ENCODE peak calls at places on chromosome 7, in six cellular contexts. One of them, this sample, is unnamed.

GRCh38 chr7:149831730-149832219 is 6.4 kb upstream of the ZNF862 start:
- DNase-seq in IMR-90: no peak
- DNase-seq in pancreas: no peak
- DNase-seq in BJ: no peak
- DNase-seq in glutamatergic neuron: no peak
- DNase-seq in HFFc6: no peak
- DNase-seq in this sample: no peak

GRCh38 chr7:79182283-79182682 is 271.2 kb downstream of the MAGI2 start:
- DNase-seq in glutamatergic neuron: no peak
- DNase-seq in pancreas: no peak
- DNase-seq in HFFc6: peak; percentile 19
- DNase-seq in BJ: peak; percentile 17
- DNase-seq in IMR-90: peak; percentile 90
- DNase-seq in this sample: no peak

GRCh38 chr7:117774943-117775342 is 98.3 kb downstream of the CTTNBP2 start:
- DNase-seq in IMR-90: no peak
- DNase-seq in HFFc6: no peak
- DNase-seq in glutamatergic neuron: no peak
- DNase-seq in BJ: no peak
- DNase-seq in pancreas: no peak
- DNase-seq in this sample: no peak

GRCh38 chr7:116674508-116675173 is 2.6 kb downstream of the MET start:
- DNase-seq in BJ: no peak
- DNase-seq in HFFc6: peak; percentile 56
- DNase-seq in pancreas: no peak
- DNase-seq in IMR-90: peak; percentile 40
- DNase-seq in glutamatergic neuron: no peak
- DNase-seq in this sample: no peak

GRCh38 chr7:41425926-41426325 is 277.0 kb downstream of the INHBA start:
- DNase-seq in pancreas: no peak
- DNase-seq in IMR-90: peak; percentile 92
- DNase-seq in BJ: no peak
- DNase-seq in glutamatergic neuron: no peak
- DNase-seq in HFFc6: peak; percentile 75
- DNase-seq in this sample: no peak

GRCh38 chr7:3559178-3559765 is 258.2 kb downstream of the SDK1 start:
- DNase-seq in glutamatergic neuron: no peak
- DNase-seq in HFFc6: no peak
- DNase-seq in IMR-90: peak; percentile 97
- DNase-seq in BJ: no peak
- DNase-seq in pancreas: peak; percentile 20
- DNase-seq in this sample: no peak

GRCh38 chr7:2726316-2727018 is 38.5 kb downstream of the AMZ1 start:
- DNase-seq in glutamatergic neuron: no peak
- DNase-seq in BJ: no peak
- DNase-seq in IMR-90: no peak
- DNase-seq in HFFc6: no peak
- DNase-seq in pancreas: no peak
- DNase-seq in this sample: no peak

GRCh38 chr7:130371059-130371458 is 9.2 kb upstream of the CPA1 start:
- DNase-seq in pancreas: no peak
- DNase-seq in HFFc6: no peak
- DNase-seq in glutamatergic neuron: no peak
- DNase-seq in IMR-90: peak; percentile 52
- DNase-seq in BJ: no peak
- DNase-seq in this sample: peak; percentile 56

GRCh38 chr7:66315192-66315591 is 110.1 kb downstream of the TPST1 start:
- DNase-seq in HFFc6: no peak
- DNase-seq in pancreas: no peak
- DNase-seq in IMR-90: no peak
- DNase-seq in glutamatergic neuron: no peak
- DNase-seq in BJ: no peak
- DNase-seq in this sample: no peak

GRCh38 chr7:91164948-91165845 is 99.0 kb upstream of the FZD1 start:
- DNase-seq in pancreas: no peak
- DNase-seq in HFFc6: peak; percentile 89
- DNase-seq in glutamatergic neuron: no peak
- DNase-seq in BJ: peak; percentile 51
- DNase-seq in IMR-90: peak; percentile 88
- DNase-seq in this sample: no peak

GRCh38 chr7:128121731-128122576 is 90.7 kb upstream of the LRRC4 start:
- DNase-seq in pancreas: no peak
- DNase-seq in IMR-90: no peak
- DNase-seq in BJ: no peak
- DNase-seq in glutamatergic neuron: no peak
- DNase-seq in HFFc6: no peak
- DNase-seq in this sample: peak; percentile 33

GRCh38 chr7:19944363-19945120 is 171.1 kb upstream of the TMEM196 start:
- DNase-seq in BJ: no peak
- DNase-seq in pancreas: no peak
- DNase-seq in glutamatergic neuron: no peak
- DNase-seq in HFFc6: no peak
- DNase-seq in IMR-90: no peak
- DNase-seq in this sample: no peak

GRCh38 chr7:64951250-64951848 is 39.5 kb downstream of the ZNF117 start:
- DNase-seq in HFFc6: peak; percentile 54
- DNase-seq in pancreas: no peak
- DNase-seq in glutamatergic neuron: no peak
- DNase-seq in BJ: no peak
- DNase-seq in IMR-90: peak; percentile 54
- DNase-seq in this sample: no peak

GRCh38 chr7:102291056-102291915 is 4.6 kb downstream of the SH2B2 start:
- DNase-seq in glutamatergic neuron: no peak
- DNase-seq in HFFc6: no peak
- DNase-seq in pancreas: no peak
- DNase-seq in IMR-90: no peak
- DNase-seq in BJ: no peak
- DNase-seq in this sample: no peak

GRCh38 chr7:29039747-29040569 is 81.8 kb upstream of the TRIL start:
- DNase-seq in glutamatergic neuron: no peak
- DNase-seq in pancreas: no peak
- DNase-seq in IMR-90: no peak
- DNase-seq in HFFc6: no peak
- DNase-seq in BJ: no peak
- DNase-seq in this sample: no peak

GRCh38 chr7:132730126-132730525 is 153.9 kb upstream of the PLXNA4 start:
- DNase-seq in IMR-90: no peak
- DNase-seq in HFFc6: no peak
- DNase-seq in BJ: no peak
- DNase-seq in pancreas: no peak
- DNase-seq in glutamatergic neuron: no peak
- DNase-seq in this sample: no peak

GRCh38 chr7:153934048-153934447 is 118.2 kb upstream of the DPP6 start:
- DNase-seq in glutamatergic neuron: no peak
- DNase-seq in HFFc6: no peak
- DNase-seq in BJ: no peak
- DNase-seq in IMR-90: no peak
- DNase-seq in pancreas: no peak
- DNase-seq in this sample: no peak

GRCh38 chr7:35545831-35546230 is 149.1 kb downstream of the HERPUD2 start:
- DNase-seq in BJ: no peak
- DNase-seq in pancreas: no peak
- DNase-seq in glutamatergic neuron: no peak
- DNase-seq in IMR-90: no peak
- DNase-seq in HFFc6: no peak
- DNase-seq in this sample: no peak

DNA sequence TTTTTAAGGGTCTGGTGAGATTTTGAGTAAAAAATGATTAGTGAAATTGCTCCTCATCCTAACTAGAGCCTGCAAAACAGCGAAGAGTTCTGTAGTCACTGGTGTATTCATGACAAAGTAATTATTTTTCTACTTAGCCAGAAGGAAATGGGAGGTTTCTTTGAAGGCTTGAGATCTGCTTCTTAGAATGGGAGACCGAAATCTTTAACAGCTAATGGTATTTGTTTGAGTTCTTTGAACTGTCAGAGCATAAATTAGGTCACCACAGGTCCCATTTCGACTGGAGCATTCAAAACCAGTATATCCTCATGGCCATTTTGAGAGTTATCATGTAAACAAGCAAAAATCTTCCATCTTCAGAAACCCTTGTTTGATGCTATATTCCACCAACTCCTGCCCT is 77.1 kb upstream of the NME8 start:
- DNase-seq in BJ: no peak
- DNase-seq in HFFc6: no peak
- DNase-seq in pancreas: no peak
- DNase-seq in IMR-90: no peak
- DNase-seq in glutamatergic neuron: no peak
- DNase-seq in this sample: no peak
- TF ChIP-seq CTCF in BJ: no peak
- TF ChIP-seq CTCF in HFFc6: no peak
- TF ChIP-seq CTCF in pancreas: no peak
- TF ChIP-seq CTCF in IMR-90: no peak
- TF ChIP-seq CTCF in glutamatergic neuron: no peak
- TF ChIP-seq CTCF in this sample: no peak

GRCh38 chr7:156578578-156578940 is 62.0 kb upstream of the RNF32 start:
- DNase-seq in IMR-90: no peak
- DNase-seq in BJ: no peak
- DNase-seq in pancreas: no peak
- DNase-seq in glutamatergic neuron: no peak
- DNase-seq in HFFc6: no peak
- DNase-seq in this sample: no peak
- TF ChIP-seq CTCF in IMR-90: no peak
- TF ChIP-seq CTCF in BJ: no peak
- TF ChIP-seq CTCF in pancreas: no peak
- TF ChIP-seq CTCF in glutamatergic neuron: no peak
- TF ChIP-seq CTCF in HFFc6: no peak
- TF ChIP-seq CTCF in this sample: no peak

DNA sequence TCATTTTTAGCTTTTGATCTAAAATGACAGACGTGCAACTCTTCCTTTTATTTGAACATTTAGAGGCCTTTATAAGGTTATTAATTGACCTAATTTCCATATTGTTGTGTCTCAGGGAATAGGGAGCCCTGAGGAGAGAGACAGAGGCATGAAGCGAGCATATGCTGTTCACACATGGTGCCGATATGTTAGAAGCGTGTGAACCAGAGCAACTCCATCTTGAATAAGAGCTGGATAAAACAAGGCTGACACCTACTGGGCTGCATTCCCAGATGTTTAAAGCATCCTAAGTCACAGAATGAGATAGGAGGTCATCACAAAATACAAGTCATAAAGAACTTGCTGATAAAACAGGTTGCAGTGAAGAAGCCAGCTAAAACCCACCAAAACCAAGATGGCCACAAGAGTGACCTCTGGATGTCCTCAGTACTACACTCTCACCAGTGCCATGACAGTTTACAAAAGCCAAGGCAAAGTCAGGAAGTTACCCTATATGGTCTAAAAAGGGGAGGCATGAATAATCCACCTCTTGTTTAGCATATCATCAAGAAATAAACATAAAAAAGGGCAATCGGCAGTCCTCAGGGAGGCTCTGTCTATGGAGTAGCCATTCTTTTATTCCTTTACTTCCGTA is 80.1 kb downstream of the SEC61G start:
- DNase-seq in BJ: no peak
- DNase-seq in IMR-90: no peak
- DNase-seq in glutamatergic neuron: no peak
- DNase-seq in HFFc6: no peak
- DNase-seq in pancreas: no peak
- DNase-seq in this sample: no peak
- TF ChIP-seq CTCF in BJ: no peak
- TF ChIP-seq CTCF in IMR-90: no peak
- TF ChIP-seq CTCF in glutamatergic neuron: no peak
- TF ChIP-seq CTCF in HFFc6: no peak
- TF ChIP-seq CTCF in pancreas: no peak
- TF ChIP-seq CTCF in this sample: no peak

GRCh38 chr7:139133335-139134139 is 24.0 kb upstream of the ZC3HAV1 start:
- DNase-seq in HFFc6: peak; percentile 84
- DNase-seq in IMR-90: peak; percentile 86
- DNase-seq in glutamatergic neuron: peak; percentile 90
- DNase-seq in BJ: peak; percentile 48
- DNase-seq in pancreas: peak; percentile 74
- DNase-seq in this sample: peak; percentile 88
- TF ChIP-seq CTCF in HFFc6: no peak
- TF ChIP-seq CTCF in IMR-90: no peak
- TF ChIP-seq CTCF in glutamatergic neuron: no peak
- TF ChIP-seq CTCF in BJ: no peak
- TF ChIP-seq CTCF in pancreas: no peak
- TF ChIP-seq CTCF in this sample: no peak

GRCh38 chr7:50696810-50697582 is 85.7 kb downstream of the GRB10 start:
- DNase-seq in pancreas: no peak
- DNase-seq in BJ: no peak
- DNase-seq in HFFc6: no peak
- DNase-seq in glutamatergic neuron: no peak
- DNase-seq in IMR-90: no peak
- DNase-seq in this sample: no peak
- TF ChIP-seq CTCF in pancreas: no peak
- TF ChIP-seq CTCF in BJ: peak; percentile 43
- TF ChIP-seq CTCF in HFFc6: peak; percentile 80
- TF ChIP-seq CTCF in glutamatergic neuron: peak; percentile 64
- TF ChIP-seq CTCF in IMR-90: peak; percentile 39
- TF ChIP-seq CTCF in this sample: no peak

GRCh38 chr7:47327698-47328391 is 254.1 kb downstream of the TNS3 start:
- DNase-seq in HFFc6: peak; percentile 78
- DNase-seq in pancreas: peak; percentile 63
- DNase-seq in glutamatergic neuron: peak; percentile 65
- DNase-seq in BJ: peak; percentile 42
- DNase-seq in IMR-90: peak; percentile 81
- DNase-seq in this sample: peak; percentile 76

GRCh38 chr7:47326808-47327207 is 255.1 kb downstream of the TNS3 start:
- DNase-seq in IMR-90: peak; percentile 85
- DNase-seq in pancreas: no peak
- DNase-seq in BJ: no peak
- DNase-seq in HFFc6: no peak
- DNase-seq in glutamatergic neuron: no peak
- DNase-seq in this sample: no peak

GRCh38 chr7:47325337-47325736 is 256.6 kb downstream of the TNS3 start:
- DNase-seq in pancreas: no peak
- DNase-seq in BJ: no peak
- DNase-seq in HFFc6: no peak
- DNase-seq in IMR-90: no peak
- DNase-seq in glutamatergic neuron: no peak
- DNase-seq in this sample: no peak

GRCh38 chr7:47327306-47327697 is 254.6 kb downstream of the TNS3 start:
- DNase-seq in glutamatergic neuron: no peak
- DNase-seq in IMR-90: peak; percentile 36
- DNase-seq in pancreas: no peak
- DNase-seq in HFFc6: peak; percentile 12
- DNase-seq in BJ: no peak
- DNase-seq in this sample: no peak

GRCh38 chr7:47326220-47326619 is 255.7 kb downstream of the TNS3 start:
- DNase-seq in pancreas: no peak
- DNase-seq in HFFc6: peak; percentile 78
- DNase-seq in glutamatergic neuron: no peak
- DNase-seq in IMR-90: peak; percentile 90
- DNase-seq in BJ: peak; percentile 30
- DNase-seq in this sample: no peak
- TF ChIP-seq CTCF in pancreas: no peak
- TF ChIP-seq CTCF in HFFc6: peak; percentile 69
- TF ChIP-seq CTCF in glutamatergic neuron: no peak
- TF ChIP-seq CTCF in IMR-90: peak; percentile 44
- TF ChIP-seq CTCF in BJ: peak; percentile 53
- TF ChIP-seq CTCF in this sample: no peak